ENCODE peak calls at places on chromosomes 6 and 20, in eight cellular contexts. G is LHCN-M2; Z is activated T-helper 1 cell treated with anti-CD3 and anti-CD28 coated beads, Interleukin-2, amount 50 U/mL, for 16 hours; C is frontal cortex; Y is glutamatergic neuron; D is endothelial cell; S is activated naive CD4-positive, alpha-beta T cell treated with anti-CD3 and anti-CD28 coated beads, Interleukin-2, amount 10 ng/mL, durations not matched to agents 7 days and 5 days; R is NCI-H1092. L is an unnamed sample.

GRCh38 chr20:8050117-8050837 is 30.7 kb upstream of the TMX4 start:
- DNase-seq in Y (no peak), C (no peak), R (no peak), G (no peak), Z (no peak), D (no peak), S (no peak), L (no peak)

GRCh38 chr20:60638430-60639098 is 613.5 kb upstream of the CDH4 start:
- DNase-seq in D (no peak), G (no peak), R (no peak), Z (no peak), Y (no peak), C (no peak), S (no peak), L (no peak)

GRCh38 chr6:20837189-20837588 is 302.9 kb downstream of the CDKAL1 start:
- DNase-seq in Y (no peak), Z (no peak), G (no peak), R (no peak), D (no peak), C (no peak), S (peak), L (no peak)

GRCh38 chr6:11764250-11764604 is 14.4 kb downstream of the ADTRP start:
- DNase-seq in G (no peak), S (no peak), Y (no peak), D (no peak), R (no peak), C (no peak), Z (no peak), L (no peak)

GRCh38 chr20:25750765-25751696 is 54.4 kb upstream of the ZNF337 start:
- DNase-seq in Y (no peak), R (no peak), D (peak), C (peak), G (no peak), Z (peak), S (peak), L (peak)

GRCh38 chr20:45095753-45096371 is 5.1 kb downstream of the KCNS1 start:
- DNase-seq in R (no peak), G (peak), C (no peak), Y (no peak), Z (peak), D (peak), S (peak), L (peak)

GRCh38 chr6:142879076-142879475 is 65.9 kb downstream of the HIVEP2 start:
- DNase-seq in Y (no peak), C (no peak), R (no peak), Z (no peak), G (no peak), D (no peak), S (no peak), L (no peak)

GRCh38 chr6:127786109-127786508 is 114.7 kb downstream of the THEMIS start:
- DNase-seq in C (no peak), Z (no peak), R (no peak), G (no peak), Y (no peak), D (no peak), S (no peak), L (no peak)

GRCh38 chr6:157848693-157849092 is 25.6 kb downstream of the SNX9 start:
- DNase-seq in D (no peak), C (no peak), G (no peak), Y (no peak), R (no peak), S (no peak), Z (no peak), L (no peak)

GRCh38 chr6:140062042-140063041 is 687.9 kb upstream of the CITED2 start:
- DNase-seq in Y (no peak), Z (no peak), D (no peak), S (no peak), C (no peak), G (peak), R (no peak), L (no peak)

GRCh38 chr20:49426873-49427272 is 55.6 kb downstream of the KCNB1 start:
- DNase-seq in D (no peak), S (no peak), Z (no peak), G (no peak), R (no peak), Y (no peak), C (no peak), L (no peak)

GRCh38 chr6:89297695-89298351 is 17.3 kb downstream of the GABRR2 start:
- DNase-seq in G (peak), C (peak), R (no peak), Y (peak), S (peak), D (no peak), Z (peak), L (peak)

GRCh38 chr6:14865609-14866100 is 380.2 kb upstream of the JARID2 start:
- DNase-seq in Z (no peak), R (no peak), D (no peak), C (no peak), S (no peak), G (no peak), Y (no peak), L (no peak)

GRCh38 chr6:111113731-111114438 is 26.6 kb downstream of the SLC16A10 start:
- DNase-seq in G (peak), S (peak), Y (no peak), D (no peak), Z (no peak), R (no peak), C (no peak), L (no peak)

GRCh38 chr6:4378319-4378996 is 243.1 kb upstream of the ECI2 start:
- DNase-seq in R (no peak), Y (no peak), C (no peak), Z (no peak), D (no peak), S (no peak), G (no peak), L (no peak)

GRCh38 chr20:14919473-14920157 is 582.2 kb upstream of the FLRT3 start:
- DNase-seq in G (no peak), Y (no peak), R (no peak), C (no peak), Z (no peak), D (no peak), S (no peak), L (no peak)

GRCh38 chr6:166579234-166579575 is 7.3 kb downstream of the RAMACL start:
- DNase-seq in D (no peak), G (no peak), Y (no peak), R (no peak), C (no peak), Z (no peak), S (no peak), L (no peak)

GRCh38 chr6:112155900-112156299 is 68.5 kb downstream of the FAM229B start:
- DNase-seq in C (no peak), S (no peak), Y (no peak), Z (no peak), G (no peak), R (no peak), D (no peak), L (no peak)

GRCh38 chr20:59933849-59934585 is 580 bp upstream of the SYCP2 start:
- DNase-seq in S (peak), G (peak), R (peak), C (peak), D (peak), Z (peak), Y (peak), L (peak)

GRCh38 chr6:138001750-138002349 is 105.4 kb downstream of the PERP start:
- DNase-seq in C (peak), Z (peak), D (peak), R (peak), S (peak), G (peak), Y (peak), L (no peak)

GRCh38 chr20:44218441-44218840 is 7.9 kb upstream of the OSER1 start:
- DNase-seq in G (no peak), S (peak), Z (no peak), C (no peak), D (no peak), R (no peak), Y (no peak), L (no peak)

L was measured in 8988T.